ENCODE peak calls at places on chromosomes 6 and 20, in six cellular contexts. One of them, this sample, is unnamed. For H3K4me1, the result is how much of the 10 kb centered on the place peaks cover.

GRCh38 chr20:13034115-13034514 is 25.3 kb downstream of the SPTLC3 start:
- DNase-seq in tibial nerve: no peak
- DNase-seq in cardiac muscle cell: no peak
- DNase-seq in GM23338: no peak
- DNase-seq in BE2C: no peak
- DNase-seq in stomach: no peak
- DNase-seq in this sample: no peak

GRCh38 chr20:13158339-13158738 is 62.7 kb upstream of the ISM1 start:
- DNase-seq in cardiac muscle cell: no peak
- DNase-seq in stomach: no peak
- DNase-seq in tibial nerve: peak
- DNase-seq in BE2C: no peak
- DNase-seq in GM23338: no peak
- DNase-seq in this sample: no peak

GRCh38 chr6:43723737-43724295 is 36.2 kb upstream of the MRPS18A start:
- DNase-seq in GM23338: peak
- DNase-seq in cardiac muscle cell: peak
- DNase-seq in BE2C: peak
- DNase-seq in stomach: peak
- DNase-seq in tibial nerve: peak
- DNase-seq in this sample: peak

GRCh38 chr20:35953411-35954199 is 697 bp downstream of the SCAND1 start:
- DNase-seq in tibial nerve: no peak
- DNase-seq in stomach: peak
- DNase-seq in GM23338: peak
- DNase-seq in BE2C: peak
- DNase-seq in cardiac muscle cell: peak
- DNase-seq in this sample: peak

GRCh38 chr6:158835616-158836221 is 16.6 kb upstream of the EZR start:
- DNase-seq in BE2C: peak
- DNase-seq in stomach: peak
- DNase-seq in cardiac muscle cell: peak
- DNase-seq in GM23338: no peak
- DNase-seq in tibial nerve: no peak
- DNase-seq in this sample: peak

GRCh38 chr6:113172531-113172966 is 684.6 kb upstream of the MARCKS start:
- DNase-seq in tibial nerve: no peak
- DNase-seq in stomach: no peak
- DNase-seq in cardiac muscle cell: peak
- DNase-seq in BE2C: peak
- DNase-seq in GM23338: no peak
- DNase-seq in this sample: no peak

GRCh38 chr20:36802326-36803223 is 29.0 kb upstream of the DSN1 start:
- DNase-seq in cardiac muscle cell: peak
- DNase-seq in GM23338: no peak
- DNase-seq in stomach: no peak
- DNase-seq in BE2C: no peak
- DNase-seq in tibial nerve: no peak
- DNase-seq in this sample: no peak

GRCh38 chr6:47621838-47622449 is 76.4 kb upstream of the ADGRF4 start:
- DNase-seq in tibial nerve: no peak
- DNase-seq in stomach: no peak
- DNase-seq in GM23338: no peak
- DNase-seq in cardiac muscle cell: no peak
- DNase-seq in BE2C: no peak
- DNase-seq in this sample: no peak

GRCh38 chr20:4014031-4014474 is 1.3 kb downstream of the RNF24 start:
- DNase-seq in cardiac muscle cell: peak
- DNase-seq in GM23338: peak
- DNase-seq in BE2C: peak
- DNase-seq in stomach: peak
- DNase-seq in tibial nerve: peak
- DNase-seq in this sample: peak

GRCh38 chr6:168225471-168225901 is 94.1 kb downstream of the DACT2 start:
- DNase-seq in stomach: no peak
- DNase-seq in cardiac muscle cell: peak
- DNase-seq in tibial nerve: no peak
- DNase-seq in BE2C: no peak
- DNase-seq in GM23338: peak
- DNase-seq in this sample: peak

GRCh38 chr6:126919947-126920346 is 198.5 kb upstream of the RSPO3 start:
- DNase-seq in cardiac muscle cell: peak
- DNase-seq in BE2C: no peak
- DNase-seq in tibial nerve: no peak
- DNase-seq in stomach: no peak
- DNase-seq in GM23338: no peak
- DNase-seq in this sample: no peak

GRCh38 chr6:158666637-158667359 is 16.9 kb downstream of the SYTL3 start:
- DNase-seq in BE2C: no peak
- DNase-seq in tibial nerve: peak
- DNase-seq in GM23338: no peak
- DNase-seq in stomach: peak
- DNase-seq in cardiac muscle cell: peak
- DNase-seq in this sample: no peak

GRCh38 chr6:108116781-108117426 is 42.4 kb upstream of the OSTM1 start:
- DNase-seq in cardiac muscle cell: no peak
- DNase-seq in GM23338: peak
- DNase-seq in stomach: no peak
- DNase-seq in BE2C: no peak
- DNase-seq in tibial nerve: no peak
- DNase-seq in this sample: peak

GRCh38 chr6:14022673-14023072 is 94.9 kb upstream of the CD83 start:
- DNase-seq in stomach: no peak
- DNase-seq in BE2C: no peak
- DNase-seq in tibial nerve: no peak
- DNase-seq in cardiac muscle cell: no peak
- DNase-seq in GM23338: no peak
- DNase-seq in this sample: no peak
- H3K4me1 ChIP-seq in stomach: under half
- H3K4me1 ChIP-seq in BE2C: under half
- H3K4me1 ChIP-seq in tibial nerve: under half
- H3K4me1 ChIP-seq in cardiac muscle cell: under half
- H3K4me1 ChIP-seq in GM23338: under half
- H3K4me1 ChIP-seq in this sample: under half

GRCh38 chr20:62163986-62164762 is 18.7 kb upstream of the MTG2 start:
- DNase-seq in BE2C: no peak
- DNase-seq in tibial nerve: no peak
- DNase-seq in cardiac muscle cell: no peak
- DNase-seq in GM23338: no peak
- DNase-seq in stomach: no peak
- DNase-seq in this sample: no peak

GRCh38 chr20:62160876-62161275 is 17.3 kb downstream of the SS18L1 start:
- DNase-seq in BE2C: no peak
- DNase-seq in stomach: no peak
- DNase-seq in tibial nerve: no peak
- DNase-seq in cardiac muscle cell: no peak
- DNase-seq in GM23338: no peak
- DNase-seq in this sample: no peak

GRCh38 chr20:62163485-62163865 is 19.4 kb upstream of the MTG2 start:
- DNase-seq in tibial nerve: no peak
- DNase-seq in stomach: no peak
- DNase-seq in GM23338: no peak
- DNase-seq in cardiac muscle cell: no peak
- DNase-seq in BE2C: no peak
- DNase-seq in this sample: no peak

GRCh38 chr20:62161347-62161746 is 17.8 kb downstream of the SS18L1 start:
- DNase-seq in BE2C: peak
- DNase-seq in cardiac muscle cell: peak
- DNase-seq in tibial nerve: no peak
- DNase-seq in stomach: no peak
- DNase-seq in GM23338: no peak
- DNase-seq in this sample: no peak

GRCh38 chr20:62162765-62163484 is 19.4 kb downstream of the SS18L1 start:
- DNase-seq in tibial nerve: no peak
- DNase-seq in GM23338: no peak
- DNase-seq in BE2C: no peak
- DNase-seq in cardiac muscle cell: no peak
- DNase-seq in stomach: no peak
- DNase-seq in this sample: no peak
- TF ChIP-seq CTCF in tibial nerve: no peak
- TF ChIP-seq CTCF in GM23338: no peak
- TF ChIP-seq CTCF in BE2C: no peak
- TF ChIP-seq CTCF in cardiac muscle cell: no peak
- TF ChIP-seq CTCF in stomach: no peak
- TF ChIP-seq CTCF in this sample: no peak

DNA sequence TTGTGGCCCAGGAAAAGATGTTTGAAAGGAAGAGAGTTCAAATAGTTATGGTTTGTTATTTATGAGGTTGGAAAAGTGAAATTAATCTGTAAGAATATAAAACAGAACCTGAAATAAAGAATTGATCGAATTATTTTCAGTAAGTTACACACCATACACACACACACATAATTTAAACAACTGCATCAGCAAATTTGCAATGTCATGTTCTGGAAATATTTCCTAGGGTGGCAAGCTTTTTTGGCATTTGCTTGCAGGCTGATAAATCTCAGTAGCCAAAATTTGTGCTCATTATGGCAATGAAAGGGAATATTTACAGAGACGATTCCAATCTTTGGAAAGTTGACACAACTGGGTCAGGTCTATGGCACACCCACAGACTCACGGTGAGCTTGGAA is 9.5 kb downstream of the CITED2 start:
- DNase-seq in tibial nerve: no peak
- DNase-seq in cardiac muscle cell: no peak
- DNase-seq in stomach: no peak
- DNase-seq in GM23338: no peak
- DNase-seq in BE2C: no peak
- DNase-seq in this sample: no peak
- H3K4me1 ChIP-seq in tibial nerve: under half
- H3K4me1 ChIP-seq in cardiac muscle cell: under half
- H3K4me1 ChIP-seq in stomach: under half
- H3K4me1 ChIP-seq in GM23338: under half
- H3K4me1 ChIP-seq in BE2C: under half
- H3K4me1 ChIP-seq in this sample: under half

DNA sequence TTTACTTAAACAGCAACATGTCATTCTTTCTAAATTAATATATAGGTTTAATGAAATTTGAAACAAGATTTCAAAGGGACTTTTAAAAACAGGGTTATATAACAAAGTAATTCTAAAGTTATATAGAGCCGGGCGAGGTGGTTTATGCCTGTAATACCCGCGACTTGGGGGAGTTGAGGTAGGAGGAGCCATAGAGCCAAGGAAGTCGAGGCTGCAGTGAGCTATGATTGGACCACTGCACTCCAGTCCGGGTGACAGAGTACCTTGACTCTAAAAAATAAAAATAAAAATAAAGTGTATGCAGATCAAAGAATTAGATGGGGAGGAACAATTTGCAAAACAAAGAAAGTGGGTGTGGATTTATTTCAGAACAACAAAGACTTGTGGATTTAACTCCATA is 151.1 kb upstream of the GLP1R start:
- DNase-seq in stomach: no peak
- DNase-seq in cardiac muscle cell: no peak
- DNase-seq in tibial nerve: no peak
- DNase-seq in BE2C: no peak
- DNase-seq in GM23338: peak
- DNase-seq in this sample: no peak
- TF ChIP-seq CTCF in stomach: no peak
- TF ChIP-seq CTCF in cardiac muscle cell: no peak
- TF ChIP-seq CTCF in tibial nerve: no peak
- TF ChIP-seq CTCF in BE2C: no peak
- TF ChIP-seq CTCF in GM23338: peak
- TF ChIP-seq CTCF in this sample: peak

GRCh38 chr6:163438940-163439335 is 24.4 kb downstream of the QKI start:
- DNase-seq in stomach: peak
- DNase-seq in GM23338: no peak
- DNase-seq in BE2C: peak
- DNase-seq in tibial nerve: peak
- DNase-seq in cardiac muscle cell: no peak
- DNase-seq in this sample: no peak

GRCh38 chr6:163436843-163437242 is 22.3 kb downstream of the QKI start:
- DNase-seq in tibial nerve: no peak
- DNase-seq in cardiac muscle cell: no peak
- DNase-seq in BE2C: no peak
- DNase-seq in stomach: no peak
- DNase-seq in GM23338: no peak
- DNase-seq in this sample: no peak

GRCh38 chr6:163438298-163438939 is 23.9 kb downstream of the QKI start:
- DNase-seq in tibial nerve: no peak
- DNase-seq in cardiac muscle cell: no peak
- DNase-seq in GM23338: no peak
- DNase-seq in BE2C: no peak
- DNase-seq in stomach: no peak
- DNase-seq in this sample: no peak

GRCh38 chr6:163435013-163435412 is 20.5 kb downstream of the QKI start:
- DNase-seq in stomach: no peak
- DNase-seq in GM23338: no peak
- DNase-seq in tibial nerve: no peak
- DNase-seq in cardiac muscle cell: no peak
- DNase-seq in BE2C: no peak
- DNase-seq in this sample: no peak

GRCh38 chr6:163437466-163437865 is 22.9 kb downstream of the QKI start:
- DNase-seq in stomach: no peak
- DNase-seq in tibial nerve: no peak
- DNase-seq in BE2C: no peak
- DNase-seq in GM23338: no peak
- DNase-seq in cardiac muscle cell: no peak
- DNase-seq in this sample: no peak
- H3K4me1 ChIP-seq in stomach: half or more
- H3K4me1 ChIP-seq in tibial nerve: under half
- H3K4me1 ChIP-seq in BE2C: under half
- H3K4me1 ChIP-seq in GM23338: under half
- H3K4me1 ChIP-seq in cardiac muscle cell: under half
- H3K4me1 ChIP-seq in this sample: under half

GRCh38 chr6:130188207-130188899 is 34.4 kb downstream of the SAMD3 start:
- DNase-seq in stomach: no peak
- DNase-seq in BE2C: no peak
- DNase-seq in tibial nerve: no peak
- DNase-seq in GM23338: no peak
- DNase-seq in cardiac muscle cell: no peak
- DNase-seq in this sample: no peak
- TF ChIP-seq CTCF in stomach: no peak
- TF ChIP-seq CTCF in BE2C: no peak
- TF ChIP-seq CTCF in tibial nerve: no peak
- TF ChIP-seq CTCF in GM23338: no peak
- TF ChIP-seq CTCF in cardiac muscle cell: no peak
- TF ChIP-seq CTCF in this sample: no peak

DNA sequence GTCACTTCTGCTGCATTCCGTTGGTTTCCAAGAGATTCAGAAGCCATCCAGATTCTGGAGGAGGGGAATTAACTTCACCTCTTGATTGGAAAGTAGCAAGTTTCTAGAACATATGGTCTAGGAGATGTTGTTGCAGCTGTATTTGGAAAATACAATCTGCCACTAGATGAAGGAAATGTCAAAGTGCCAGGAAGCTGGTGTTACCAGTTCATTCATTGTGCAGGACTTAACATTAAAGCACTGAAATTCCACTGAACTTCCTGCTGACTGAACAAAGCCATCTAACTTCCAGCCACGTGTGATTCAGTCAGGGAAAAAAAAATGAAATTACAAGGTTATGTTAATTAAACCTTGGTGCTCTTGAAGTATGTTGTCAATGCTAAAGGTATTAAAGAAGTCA is 321.5 kb upstream of the SASH1 start:
- DNase-seq in stomach: no peak
- DNase-seq in BE2C: no peak
- DNase-seq in cardiac muscle cell: no peak
- DNase-seq in tibial nerve: no peak
- DNase-seq in GM23338: no peak
- DNase-seq in this sample: no peak
- H3K4me1 ChIP-seq in stomach: under half
- H3K4me1 ChIP-seq in BE2C: under half
- H3K4me1 ChIP-seq in cardiac muscle cell: under half
- H3K4me1 ChIP-seq in tibial nerve: under half
- H3K4me1 ChIP-seq in GM23338: under half
- H3K4me1 ChIP-seq in this sample: under half

This sample was measured in neural progenitor cell.